ENCODE peak calls at places on chromosome 12, in four cellular contexts. D is SW480, W is non-pigmented ciliary epithelial cell, F is endothelial cell. Y is an unnamed sample.

GRCh38 chr12:12206776-12207388 is 60.0 kb downstream of the LRP6 start:
- DNase-seq in D (no peak), W (no peak), F (no peak), Y (no peak)

GRCh38 chr12:107491856-107492255 is 193.7 kb upstream of the PWP1 start:
- DNase-seq in D (no peak), W (no peak), F (no peak), Y (no peak)

GRCh38 chr12:94603434-94604068 is 46.8 kb downstream of the TMCC3 start:
- DNase-seq in D (peak), W (no peak), F (peak), Y (peak)

GRCh38 chr12:13918883-13919282 is 62.5 kb downstream of the GRIN2B start:
- DNase-seq in D (no peak), W (no peak), F (no peak), Y (no peak)

GRCh38 chr12:2084553-2085296 is 31.9 kb downstream of the CACNA1C start:
- DNase-seq in D (no peak), W (no peak), F (no peak), Y (no peak)

GRCh38 chr12:4300870-4301269 is 20.1 kb upstream of the TIGAR start:
- DNase-seq in D (no peak), W (no peak), F (no peak), Y (no peak)

GRCh38 chr12:96578526-96579125 is 89.2 kb downstream of the CFAP54 start:
- DNase-seq in D (peak), W (peak), F (no peak), Y (peak)

GRCh38 chr12:25264862-25265261 is 14.1 kb upstream of the KRAS start:
- DNase-seq in D (no peak), W (no peak), F (no peak), Y (no peak)

GRCh38 chr12:67621112-67621511 is 27.4 kb upstream of the DYRK2 start:
- DNase-seq in D (no peak), W (no peak), F (no peak), Y (no peak)

GRCh38 chr12:82608706-82609105 is 78.0 kb upstream of the TMTC2 start:
- DNase-seq in D (peak), W (peak), F (no peak), Y (no peak)

GRCh38 chr12:88493651-88494050 is 86.6 kb downstream of the KITLG start:
- DNase-seq in D (no peak), W (peak), F (no peak), Y (no peak)

GRCh38 chr12:123798518-123798917 is 36.4 kb downstream of the DNAH10 start:
- DNase-seq in D (no peak), W (no peak), F (no peak), Y (no peak)

GRCh38 chr12:42386310-42386709 is 60.3 kb downstream of the PPHLN1 start:
- DNase-seq in D (no peak), W (no peak), F (no peak), Y (no peak)

Y was measured in iPS-NIHi11.